ENCODE peak calls at places on chromosomes 13 and 19, in ten cellular contexts. Y is Peyer's patch; Z is thyroid gland; K is heart right ventricle; L is IMR-90; F is fibroblast of lung; G is cardiac muscle cell; C is upper lobe of left lung; W is CD8-positive, alpha-beta T cell; M is psoas muscle. H is an unnamed sample.

GRCh38 chr13:99256709-99257108 is 1.5 kb downstream of the GPR18 start:
- DNase-seq in L (peak), C (no peak), F (peak), G (peak), W (no peak), K (no peak), Y (no peak), Z (no peak), M (no peak), H (no peak)

GRCh38 chr13:38670627-38671026 is 16.2 kb upstream of the FREM2 start:
- DNase-seq in M (no peak), C (no peak), L (peak), K (no peak), Y (no peak), F (peak), W (no peak), G (peak), Z (peak), H (no peak)

GRCh38 chr13:75838366-75839017 is 202.4 kb downstream of the LMO7 start:
- DNase-seq in K (no peak), W (no peak), C (no peak), F (no peak), Z (peak), G (no peak), M (no peak), L (no peak), Y (no peak), H (no peak)

GRCh38 chr19:51971624-51972023 is 15.0 kb downstream of the ZNF350 start:
- DNase-seq in W (peak), F (peak), L (peak), Y (no peak), K (no peak), Z (no peak), M (no peak), G (peak), C (no peak), H (no peak)

GRCh38 chr19:33891773-33892172 is 95.1 kb downstream of the KCTD15 start:
- DNase-seq in G (no peak), M (no peak), K (no peak), L (no peak), Y (no peak), Z (no peak), W (no peak), F (no peak), C (no peak), H (no peak)

GRCh38 chr13:39448831-39449230 is 154.2 kb downstream of the LHFPL6 start:
- DNase-seq in F (no peak), W (no peak), G (no peak), Z (no peak), M (no peak), C (no peak), K (peak), Y (no peak), L (no peak), H (no peak)

GRCh38 chr13:47594833-47595232 is 406.2 kb downstream of the SUCLA2 start:
- DNase-seq in Z (no peak), M (no peak), L (peak), G (peak), F (no peak), Y (no peak), C (no peak), K (no peak), W (no peak), H (no peak)

GRCh38 chr13:106349080-106349841 is 186.2 kb downstream of the EFNB2 start:
- DNase-seq in M (no peak), F (peak), L (peak), Z (peak), Y (peak), K (peak), W (no peak), C (peak), G (peak), H (no peak)

GRCh38 chr19:56138069-56138468 is 3.0 kb upstream of the ZNF444 start:
- DNase-seq in Y (no peak), L (no peak), K (no peak), M (no peak), C (no peak), G (no peak), F (no peak), Z (no peak), W (no peak), H (no peak)

GRCh38 chr19:44644391-44645016 is 794 bp downstream of the PVR start:
- DNase-seq in Z (peak), K (no peak), F (peak), L (peak), Y (peak), W (no peak), G (no peak), C (no peak), M (no peak), H (no peak)

GRCh38 chr13:90055121-90055520 is 1292.4 kb upstream of the MIR17HG start:
- DNase-seq in G (no peak), L (no peak), W (no peak), C (no peak), K (no peak), Z (no peak), M (no peak), Y (no peak), F (peak), H (no peak)

GRCh38 chr19:1512671-1513491 is at the start of gene ADAMTSL5:
- DNase-seq in Z (no peak), Y (peak), M (peak), W (peak), K (peak), C (peak), F (peak), L (peak), G (peak), H (peak)

GRCh38 chr19:13610042-13610691 is 103.9 kb upstream of the CACNA1A start:
- DNase-seq in Y (peak), L (no peak), M (no peak), C (peak), Z (no peak), G (no peak), F (no peak), K (no peak), W (no peak), H (no peak)

GRCh38 chr13:46749951-46750350 is 47.0 kb downstream of the ESD start:
- DNase-seq in Z (no peak), C (no peak), K (no peak), F (peak), Y (no peak), M (no peak), W (no peak), G (no peak), L (peak), H (no peak)

GRCh38 chr13:26872444-26873173 is 112.0 kb upstream of the GPR12 start:
- DNase-seq in G (peak), F (no peak), M (no peak), C (no peak), L (peak), W (peak), K (peak), Z (peak), Y (no peak), H (no peak)

GRCh38 chr19:54137913-54138776 is 583 bp downstream of the CNOT3 start:
- DNase-seq in Z (peak), G (no peak), K (no peak), F (no peak), Y (no peak), M (peak), C (peak), W (peak), L (no peak), H (no peak)

GRCh38 chr19:7595466-7596133 is at the start of gene CAMSAP3:
- DNase-seq in Z (peak), M (no peak), C (peak), F (peak), W (peak), K (no peak), G (no peak), Y (peak), L (no peak), H (no peak)

GRCh38 chr13:43036386-43037220 is 13.2 kb downstream of the DNAJC15 start:
- DNase-seq in G (peak), K (peak), Y (no peak), W (no peak), F (peak), C (peak), M (no peak), L (no peak), Z (peak), H (no peak)

GRCh38 chr19:15532779-15533521 is 24.6 kb downstream of the CYP4F22 start:
- DNase-seq in M (no peak), F (no peak), K (no peak), L (no peak), Z (no peak), W (no peak), Y (no peak), C (no peak), G (peak), H (no peak)

GRCh38 chr19:34838753-34839431 is 65.9 kb upstream of the ZNF599 start:
- DNase-seq in C (peak), Y (peak), M (no peak), G (peak), K (no peak), W (peak), F (no peak), L (no peak), Z (no peak), H (no peak)

GRCh38 chr19:53977991-53978731 is 13.3 kb upstream of the CACNG6 start:
- DNase-seq in W (no peak), K (peak), Z (no peak), C (peak), Y (no peak), G (peak), L (peak), F (peak), M (peak), H (peak)

GRCh38 chr19:45322311-45322710 is 364 bp downstream of the CKM start:
- DNase-seq in L (no peak), W (no peak), Z (no peak), M (no peak), Y (no peak), F (no peak), K (no peak), C (no peak), G (no peak), H (no peak)

GRCh38 chr13:39822437-39822836 is 167.0 kb downstream of the COG6 start:
- DNase-seq in G (no peak), F (peak), M (no peak), C (no peak), K (no peak), W (no peak), Z (no peak), Y (no peak), L (no peak), H (no peak)

GRCh38 chr19:50768289-50768688 is 2.0 kb upstream of the GPR32 start:
- DNase-seq in Y (no peak), G (no peak), C (no peak), M (no peak), F (no peak), Z (no peak), W (no peak), K (no peak), L (no peak), H (no peak)

GRCh38 chr19:18879579-18880373 is 16.2 kb downstream of the CERS1 start:
- DNase-seq in M (no peak), L (no peak), W (no peak), C (no peak), F (no peak), G (no peak), Z (no peak), K (no peak), Y (peak), H (no peak)

GRCh38 chr13:50323440-50324070 is 308.3 kb downstream of the KCNRG start:
- DNase-seq in C (no peak), G (peak), W (no peak), L (peak), Z (no peak), M (no peak), K (no peak), Y (no peak), F (peak), H (no peak)

GRCh38 chr13:103277099-103277498 is 210.9 kb upstream of the SLC10A2 start:
- DNase-seq in M (no peak), F (no peak), G (no peak), K (no peak), C (no peak), W (no peak), Y (no peak), Z (no peak), L (no peak), H (no peak)

GRCh38 chr13:51541809-51542258 is 42.4 kb upstream of the WDFY2 start:
- DNase-seq in L (no peak), K (no peak), W (no peak), Z (peak), G (no peak), F (no peak), C (no peak), M (no peak), Y (no peak), H (peak)

GRCh38 chr19:34676697-34677385 is at the start of gene SCGB2B2:
- DNase-seq in G (no peak), W (peak), F (no peak), Y (no peak), M (no peak), L (no peak), Z (peak), K (peak), C (no peak), H (no peak)

GRCh38 chr13:109043561-109044075 is 414.2 kb downstream of the MYO16 start:
- DNase-seq in L (no peak), M (no peak), G (no peak), Z (no peak), W (no peak), C (no peak), Y (no peak), F (no peak), K (no peak), H (no peak)

GRCh38 chr19:5947435-5947834 is 30.5 kb downstream of the RANBP3 start:
- DNase-seq in G (peak), Y (no peak), K (peak), L (peak), C (peak), W (no peak), M (peak), F (peak), Z (no peak), H (peak)

GRCh38 chr13:112506046-112506445 is 81.9 kb downstream of the TUBGCP3 start:
- DNase-seq in K (no peak), C (no peak), Z (no peak), M (no peak), L (no peak), G (no peak), F (no peak), Y (no peak), W (no peak), H (no peak)

GRCh38 chr13:111897178-111897845 is 169.6 kb upstream of the SOX1 start:
- DNase-seq in Z (no peak), W (no peak), G (no peak), Y (no peak), F (no peak), C (no peak), L (no peak), M (no peak), K (no peak), H (no peak)

GRCh38 chr19:42424712-42425131 is 2.5 kb downstream of the LIPE start:
- DNase-seq in F (no peak), Z (no peak), M (no peak), Y (no peak), C (peak), G (no peak), L (no peak), W (no peak), K (no peak), H (no peak)

GRCh38 chr19:16830679-16831078 is 1.5 kb downstream of the SIN3B start:
- DNase-seq in L (peak), Y (no peak), F (peak), Z (no peak), W (no peak), G (peak), M (no peak), K (no peak), C (no peak), H (no peak)
- H3K27ac ChIP-seq in L (no peak), Y (no peak), F (peak), Z (no peak), W (no peak), G (no peak), M (no peak), K (no peak), C (peak), H (peak)

GRCh38 chr13:97316390-97316789 is 94.3 kb downstream of the MBNL2 start:
- DNase-seq in L (no peak), F (no peak), M (no peak), W (no peak), Z (no peak), K (no peak), C (no peak), Y (no peak), G (no peak), H (no peak)
- H3K4me3 ChIP-seq in L (no peak), F (no peak), M (no peak), W (no peak), Z (no peak), K (no peak), C (no peak), Y (no peak), G (no peak), H (no peak)

GRCh38 chr19:40642757-40643325 is 41.7 kb downstream of the LTBP4 start:
- DNase-seq in Y (no peak), W (no peak), F (no peak), C (no peak), K (no peak), M (no peak), L (no peak), Z (no peak), G (no peak), H (no peak)
- H3K27ac ChIP-seq in Y (no peak), W (no peak), F (no peak), C (no peak), K (no peak), M (no peak), L (peak), Z (no peak), G (no peak), H (peak)

GRCh38 chr13:33606692-33607091 is 211.3 kb upstream of the RFC3 start:
- DNase-seq in F (no peak), Z (no peak), C (no peak), W (no peak), Y (no peak), K (no peak), G (peak), M (no peak), L (no peak), H (no peak)

GRCh38 chr13:33615436-33615835 is 202.5 kb upstream of the RFC3 start:
- DNase-seq in Z (no peak), G (no peak), M (no peak), Y (no peak), L (no peak), K (no peak), C (no peak), F (no peak), W (no peak), H (no peak)

GRCh38 chr13:33612641-33613638 is 205.0 kb upstream of the RFC3 start:
- DNase-seq in Y (no peak), F (no peak), W (no peak), Z (no peak), C (no peak), M (no peak), G (no peak), K (no peak), L (no peak), H (no peak)

GRCh38 chr13:33610471-33611015 is 207.4 kb upstream of the RFC3 start:
- DNase-seq in F (peak), Y (no peak), K (peak), M (peak), W (peak), L (no peak), C (peak), Z (peak), G (peak), H (no peak)

GRCh38 chr13:33611016-33611805 is 206.7 kb upstream of the RFC3 start:
- DNase-seq in C (no peak), Z (peak), W (no peak), K (peak), F (peak), Y (no peak), G (peak), M (peak), L (peak), H (peak)
- H3K4me3 ChIP-seq in C (no peak), Z (no peak), W (no peak), K (peak), F (peak), Y (no peak), G (no peak), M (peak), L (no peak), H (no peak)

H was measured in uterus.